ENCODE peak calls at places on chromosomes 5 and 9, in six cellular contexts. One of them, this sample, is unnamed.

GRCh38 chr9:116144038-116144437 is 9.6 kb upstream of the PAPPA start:
- DNase-seq in mesenchymal stem cell: peak
- DNase-seq in IMR-90: peak
- DNase-seq in H9: no peak
- DNase-seq in mesendoderm: no peak
- DNase-seq in neuronal stem cell: no peak
- DNase-seq in this sample: no peak

GRCh38 chr5:147939431-147940114 is 33.2 kb upstream of the C5orf46 start:
- DNase-seq in mesenchymal stem cell: no peak
- DNase-seq in IMR-90: no peak
- DNase-seq in H9: no peak
- DNase-seq in mesendoderm: peak
- DNase-seq in neuronal stem cell: no peak
- DNase-seq in this sample: no peak

GRCh38 chr9:86948153-86948929 is 1.0 kb upstream of the GAS1 start:
- DNase-seq in mesenchymal stem cell: peak
- DNase-seq in IMR-90: peak
- DNase-seq in H9: peak
- DNase-seq in mesendoderm: peak
- DNase-seq in neuronal stem cell: peak
- DNase-seq in this sample: no peak

GRCh38 chr9:128916204-128916603 is 4.6 kb upstream of the PHYHD1 start:
- DNase-seq in mesenchymal stem cell: no peak
- DNase-seq in IMR-90: no peak
- DNase-seq in H9: no peak
- DNase-seq in mesendoderm: no peak
- DNase-seq in neuronal stem cell: no peak
- DNase-seq in this sample: no peak

GRCh38 chr9:86239053-86239770 is 20.2 kb downstream of the C9orf153 start:
- DNase-seq in mesenchymal stem cell: no peak
- DNase-seq in IMR-90: no peak
- DNase-seq in H9: no peak
- DNase-seq in mesendoderm: no peak
- DNase-seq in neuronal stem cell: no peak
- DNase-seq in this sample: no peak

GRCh38 chr5:68479524-68479923 is 264.0 kb downstream of the PIK3R1 start:
- DNase-seq in mesenchymal stem cell: peak
- DNase-seq in IMR-90: peak
- DNase-seq in H9: no peak
- DNase-seq in mesendoderm: no peak
- DNase-seq in neuronal stem cell: no peak
- DNase-seq in this sample: no peak

GRCh38 chr5:76952795-76953536 is at the start of gene CRHBP:
- DNase-seq in mesenchymal stem cell: no peak
- DNase-seq in IMR-90: no peak
- DNase-seq in H9: peak
- DNase-seq in mesendoderm: peak
- DNase-seq in neuronal stem cell: no peak
- DNase-seq in this sample: peak

GRCh38 chr9:69120380-69121154 is 53.5 kb upstream of the TJP2 start:
- DNase-seq in mesenchymal stem cell: no peak
- DNase-seq in IMR-90: no peak
- DNase-seq in H9: peak
- DNase-seq in mesendoderm: peak
- DNase-seq in neuronal stem cell: peak
- DNase-seq in this sample: peak

GRCh38 chr5:177539411-177539810 is 15.0 kb downstream of the FAM193B start:
- DNase-seq in mesenchymal stem cell: peak
- DNase-seq in IMR-90: peak
- DNase-seq in H9: no peak
- DNase-seq in mesendoderm: no peak
- DNase-seq in neuronal stem cell: no peak
- DNase-seq in this sample: no peak

GRCh38 chr5:177535125-177535524 is 18.4 kb upstream of the DDX41 start:
- DNase-seq in mesenchymal stem cell: no peak
- DNase-seq in IMR-90: no peak
- DNase-seq in H9: no peak
- DNase-seq in mesendoderm: no peak
- DNase-seq in neuronal stem cell: no peak
- DNase-seq in this sample: no peak

GRCh38 chr5:177538876-177539275 is 15.5 kb downstream of the FAM193B start:
- DNase-seq in mesenchymal stem cell: no peak
- DNase-seq in IMR-90: no peak
- DNase-seq in H9: no peak
- DNase-seq in mesendoderm: no peak
- DNase-seq in neuronal stem cell: no peak
- DNase-seq in this sample: no peak

GRCh38 chr5:177537389-177538361 is 16.7 kb downstream of the FAM193B start:
- DNase-seq in mesenchymal stem cell: peak
- DNase-seq in IMR-90: peak
- DNase-seq in H9: no peak
- DNase-seq in mesendoderm: peak
- DNase-seq in neuronal stem cell: no peak
- DNase-seq in this sample: no peak

GRCh38 chr5:177536386-177536785 is 18.0 kb downstream of the FAM193B start:
- DNase-seq in mesenchymal stem cell: no peak
- DNase-seq in IMR-90: no peak
- DNase-seq in H9: no peak
- DNase-seq in mesendoderm: no peak
- DNase-seq in neuronal stem cell: no peak
- DNase-seq in this sample: no peak
- H3K18ac ChIP-seq in mesenchymal stem cell: peak
- H3K18ac ChIP-seq in IMR-90: no peak
- H3K18ac ChIP-seq in H9: no peak
- H3K18ac ChIP-seq in mesendoderm: no peak
- H3K18ac ChIP-seq in neuronal stem cell: no peak
- H3K18ac ChIP-seq in this sample: no peak

GRCh38 chr5:177349362-177349647 is 2.2 kb downstream of the LMAN2 start:
- DNase-seq in mesenchymal stem cell: no peak
- DNase-seq in IMR-90: no peak
- DNase-seq in H9: no peak
- DNase-seq in mesendoderm: no peak
- DNase-seq in neuronal stem cell: no peak
- DNase-seq in this sample: no peak

GRCh38 chr5:177349762-177350161 is 1.7 kb downstream of the LMAN2 start:
- DNase-seq in mesenchymal stem cell: no peak
- DNase-seq in IMR-90: no peak
- DNase-seq in H9: no peak
- DNase-seq in mesendoderm: no peak
- DNase-seq in neuronal stem cell: no peak
- DNase-seq in this sample: no peak

GRCh38 chr5:177353093-177353492 is 1.6 kb upstream of the LMAN2 start:
- DNase-seq in mesenchymal stem cell: no peak
- DNase-seq in IMR-90: no peak
- DNase-seq in H9: no peak
- DNase-seq in mesendoderm: no peak
- DNase-seq in neuronal stem cell: no peak
- DNase-seq in this sample: no peak

GRCh38 chr5:177351392-177352329 is at the start of gene LMAN2:
- DNase-seq in mesenchymal stem cell: peak
- DNase-seq in IMR-90: peak
- DNase-seq in H9: peak
- DNase-seq in mesendoderm: peak
- DNase-seq in neuronal stem cell: peak
- DNase-seq in this sample: peak

GRCh38 chr5:177350776-177351391 is 584 bp downstream of the LMAN2 start:
- DNase-seq in mesenchymal stem cell: no peak
- DNase-seq in IMR-90: no peak
- DNase-seq in H9: no peak
- DNase-seq in mesendoderm: peak
- DNase-seq in neuronal stem cell: no peak
- DNase-seq in this sample: no peak
- H3K18ac ChIP-seq in mesenchymal stem cell: peak
- H3K18ac ChIP-seq in IMR-90: peak
- H3K18ac ChIP-seq in H9: no peak
- H3K18ac ChIP-seq in mesendoderm: no peak
- H3K18ac ChIP-seq in neuronal stem cell: peak
- H3K18ac ChIP-seq in this sample: no peak

GRCh38 chr5:132814441-132815294 is 1.6 kb downstream of the SOWAHA start:
- DNase-seq in mesenchymal stem cell: no peak
- DNase-seq in IMR-90: no peak
- DNase-seq in H9: peak
- DNase-seq in mesendoderm: peak
- DNase-seq in neuronal stem cell: no peak
- DNase-seq in this sample: peak

GRCh38 chr5:132815454-132815853 is 2.4 kb downstream of the SOWAHA start:
- DNase-seq in mesenchymal stem cell: no peak
- DNase-seq in IMR-90: peak
- DNase-seq in H9: no peak
- DNase-seq in mesendoderm: no peak
- DNase-seq in neuronal stem cell: no peak
- DNase-seq in this sample: no peak

GRCh38 chr5:132812123-132812948 is 766 bp upstream of the SOWAHA start:
- DNase-seq in mesenchymal stem cell: no peak
- DNase-seq in IMR-90: no peak
- DNase-seq in H9: no peak
- DNase-seq in mesendoderm: no peak
- DNase-seq in neuronal stem cell: no peak
- DNase-seq in this sample: no peak

GRCh38 chr5:132812949-132813598 is at the start of gene SOWAHA:
- DNase-seq in mesenchymal stem cell: no peak
- DNase-seq in IMR-90: no peak
- DNase-seq in H9: peak
- DNase-seq in mesendoderm: no peak
- DNase-seq in neuronal stem cell: no peak
- DNase-seq in this sample: no peak

DNA sequence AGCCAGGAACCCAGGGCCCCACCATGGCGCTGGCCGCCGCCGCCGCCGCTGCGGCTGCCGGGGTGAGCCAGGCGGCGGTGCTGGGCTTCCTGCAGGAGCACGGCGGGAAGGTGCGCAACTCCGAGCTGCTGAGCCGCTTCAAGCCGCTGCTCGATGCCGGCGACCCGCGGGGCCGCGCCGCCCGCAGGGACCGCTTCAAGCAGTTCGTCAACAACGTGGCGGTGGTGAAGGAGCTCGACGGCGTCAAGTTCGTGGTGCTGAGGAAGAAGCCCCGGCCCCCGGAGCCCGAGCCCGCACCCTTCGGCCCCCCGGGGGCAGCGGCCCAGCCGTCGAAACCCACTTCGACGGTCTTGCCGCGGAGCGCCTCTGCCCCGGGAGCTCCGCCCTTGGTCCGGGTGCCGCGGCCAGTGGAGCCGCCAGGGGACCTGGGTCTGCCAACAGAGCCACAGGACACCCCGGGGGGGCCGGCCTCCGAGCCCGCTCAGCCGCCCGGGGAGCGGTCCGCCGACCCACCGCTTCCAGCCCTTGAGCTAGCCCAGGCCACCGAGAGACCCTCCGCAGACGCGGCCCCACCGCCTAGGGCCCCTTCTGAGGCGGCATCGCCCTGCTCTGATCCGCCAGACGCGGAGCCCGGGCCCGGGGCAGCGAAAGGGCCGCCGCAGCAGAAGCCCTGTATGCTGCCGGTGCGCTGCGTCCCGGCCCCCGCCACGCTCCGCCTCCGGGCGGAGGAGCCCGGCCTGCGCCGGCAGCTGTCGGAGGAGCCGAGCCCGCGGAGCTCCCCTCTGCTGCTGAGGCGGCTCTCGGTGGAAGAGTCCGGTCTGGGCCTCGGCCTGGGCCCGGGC is 718 bp downstream of the SOWAHA start:
- DNase-seq in mesenchymal stem cell: peak
- DNase-seq in IMR-90: no peak
- DNase-seq in H9: peak
- DNase-seq in mesendoderm: peak
- DNase-seq in neuronal stem cell: no peak
- DNase-seq in this sample: peak
- H3K18ac ChIP-seq in mesenchymal stem cell: peak
- H3K18ac ChIP-seq in IMR-90: no peak
- H3K18ac ChIP-seq in H9: no peak
- H3K18ac ChIP-seq in mesendoderm: no peak
- H3K18ac ChIP-seq in neuronal stem cell: peak
- H3K18ac ChIP-seq in this sample: no peak

GRCh38 chr9:96618209-96619108 is 1.2 kb downstream of the CDC14B start:
- DNase-seq in mesenchymal stem cell: peak
- DNase-seq in IMR-90: peak
- DNase-seq in H9: peak
- DNase-seq in mesendoderm: peak
- DNase-seq in neuronal stem cell: no peak
- DNase-seq in this sample: no peak
- H3K18ac ChIP-seq in mesenchymal stem cell: peak
- H3K18ac ChIP-seq in IMR-90: no peak
- H3K18ac ChIP-seq in H9: no peak
- H3K18ac ChIP-seq in mesendoderm: peak
- H3K18ac ChIP-seq in neuronal stem cell: peak
- H3K18ac ChIP-seq in this sample: no peak

GRCh38 chr9:79766091-79766490 is 194.3 kb downstream of the TLE4 start:
- DNase-seq in mesenchymal stem cell: no peak
- DNase-seq in IMR-90: no peak
- DNase-seq in H9: no peak
- DNase-seq in mesendoderm: no peak
- DNase-seq in neuronal stem cell: no peak
- DNase-seq in this sample: no peak

GRCh38 chr9:79764377-79764776 is 192.6 kb downstream of the TLE4 start:
- DNase-seq in mesenchymal stem cell: peak
- DNase-seq in IMR-90: peak
- DNase-seq in H9: no peak
- DNase-seq in mesendoderm: peak
- DNase-seq in neuronal stem cell: no peak
- DNase-seq in this sample: no peak

GRCh38 chr9:79765466-79765865 is 193.7 kb downstream of the TLE4 start:
- DNase-seq in mesenchymal stem cell: no peak
- DNase-seq in IMR-90: no peak
- DNase-seq in H9: no peak
- DNase-seq in mesendoderm: peak
- DNase-seq in neuronal stem cell: no peak
- DNase-seq in this sample: no peak

GRCh38 chr9:79768199-79768598 is 196.4 kb downstream of the TLE4 start:
- DNase-seq in mesenchymal stem cell: peak
- DNase-seq in IMR-90: peak
- DNase-seq in H9: no peak
- DNase-seq in mesendoderm: peak
- DNase-seq in neuronal stem cell: no peak
- DNase-seq in this sample: no peak

GRCh38 chr9:79763861-79764260 is 192.1 kb downstream of the TLE4 start:
- DNase-seq in mesenchymal stem cell: no peak
- DNase-seq in IMR-90: peak
- DNase-seq in H9: no peak
- DNase-seq in mesendoderm: no peak
- DNase-seq in neuronal stem cell: no peak
- DNase-seq in this sample: no peak
- H3K18ac ChIP-seq in mesenchymal stem cell: peak
- H3K18ac ChIP-seq in IMR-90: peak
- H3K18ac ChIP-seq in H9: no peak
- H3K18ac ChIP-seq in mesendoderm: no peak
- H3K18ac ChIP-seq in neuronal stem cell: no peak
- H3K18ac ChIP-seq in this sample: no peak

GRCh38 chr5:115295775-115296129 is 702 bp downstream of the CCDC112 start:
- DNase-seq in mesenchymal stem cell: no peak
- DNase-seq in IMR-90: no peak
- DNase-seq in H9: no peak
- DNase-seq in mesendoderm: no peak
- DNase-seq in neuronal stem cell: no peak
- DNase-seq in this sample: no peak
- H3K18ac ChIP-seq in mesenchymal stem cell: peak
- H3K18ac ChIP-seq in IMR-90: no peak
- H3K18ac ChIP-seq in H9: peak
- H3K18ac ChIP-seq in mesendoderm: peak
- H3K18ac ChIP-seq in neuronal stem cell: peak
- H3K18ac ChIP-seq in this sample: peak

This sample was measured in H1.